ENCODE peak calls at places on chromosomes 1 and 21, in four cellular contexts. U is HFF-Myc, G is mucosa of descending colon, S is AG04450. J is an unnamed sample.

GRCh38 chr1:173420330-173420806 is 56.8 kb upstream of the PRDX6 start:
- DNase-seq in U (peak; percentile 69), G (no peak), S (peak; percentile 60), J (peak; percentile 46)

GRCh38 chr1:174789399-174789798 is 210.3 kb upstream of the CACYBP start:
- DNase-seq in U (peak; percentile 33), G (no peak), S (no peak), J (no peak)

GRCh38 chr1:111944121-111944785 is 45.2 kb downstream of the KCND3 start:
- DNase-seq in U (no peak), G (no peak), S (no peak), J (no peak)

GRCh38 chr21:25360593-25360992 is 246.7 kb downstream of the MRPL39 start:
- DNase-seq in U (no peak), G (no peak), S (no peak), J (no peak)

GRCh38 chr1:48674641-48675040 is 102.0 kb downstream of the BEND5 start:
- DNase-seq in U (peak; percentile 17), G (no peak), S (no peak), J (no peak)

GRCh38 chr1:182635871-182636270 is 31.7 kb upstream of the RGS16 start:
- DNase-seq in U (no peak), G (no peak), S (no peak), J (no peak)

GRCh38 chr1:30684881-30685795 is 38.2 kb downstream of the MATN1 start:
- DNase-seq in U (no peak), G (peak; percentile 85), S (no peak), J (peak; percentile 87)

GRCh38 chr1:61539720-61540462 is 185.1 kb downstream of the TM2D1 start:
- DNase-seq in U (peak; percentile 81), G (no peak), S (no peak), J (no peak)

GRCh38 chr1:25527226-25527846 is 16.1 kb upstream of the LDLRAP1 start:
- DNase-seq in U (no peak), G (no peak), S (no peak), J (no peak)

GRCh38 chr21:41612674-41613250 is 104.8 kb upstream of the TMPRSS2 start:
- DNase-seq in U (peak; percentile 79), G (peak; percentile 77), S (peak; percentile 74), J (peak; percentile 65)

GRCh38 chr1:212158912-212159796 is 123.6 kb downstream of the DTL start:
- DNase-seq in U (no peak), G (no peak), S (no peak), J (peak; percentile 64)

GRCh38 chr1:19412654-19413053 is 72.7 kb downstream of the CAPZB start:
- DNase-seq in U (no peak), G (no peak), S (no peak), J (no peak)

DNA sequence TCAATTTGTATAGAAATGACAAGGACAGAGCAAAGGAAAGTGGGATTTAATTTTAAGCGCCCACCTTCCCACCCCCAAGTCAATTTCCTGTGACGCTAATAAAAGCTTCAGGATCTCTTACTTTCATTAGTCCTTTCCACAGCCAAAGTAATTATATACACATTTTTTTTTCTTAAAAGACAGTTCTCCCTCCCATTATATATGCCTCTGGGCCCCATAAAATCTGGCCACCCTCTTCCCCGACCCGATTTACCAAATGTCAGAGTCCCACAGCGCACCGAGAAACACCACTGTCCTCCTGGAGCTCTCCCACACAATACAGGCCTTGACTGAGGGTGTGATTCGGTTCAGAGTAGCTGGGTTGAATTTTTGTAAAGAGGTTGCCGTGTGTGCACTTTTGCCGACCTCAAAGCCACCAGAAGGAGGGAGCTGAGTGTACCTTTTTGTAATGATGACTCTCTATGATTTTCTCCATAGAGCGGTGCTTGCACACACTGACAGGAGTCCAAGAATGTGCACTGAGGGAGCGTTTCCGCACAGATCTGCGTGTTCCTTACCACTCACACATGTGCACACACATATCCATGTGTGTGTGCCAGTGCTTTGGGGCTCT is 26.2 kb upstream of the IL10 start:
- DNase-seq in U (no peak), G (no peak), S (no peak), J (no peak)
- TF ChIP-seq CTCF in U (no peak), G (no peak), S (no peak), J (no peak)

GRCh38 chr1:220485791-220486190 is 42.1 kb upstream of the MARK1 start:
- DNase-seq in U (no peak), G (no peak), S (no peak), J (no peak)

GRCh38 chr1:220483700-220484099 is 44.2 kb upstream of the MARK1 start:
- DNase-seq in U (peak; percentile 21), G (no peak), S (no peak), J (no peak)

GRCh38 chr1:220487297-220487820 is 40.6 kb upstream of the MARK1 start:
- DNase-seq in U (peak; percentile 52), G (peak; percentile 53), S (no peak), J (no peak)

GRCh38 chr1:220484135-220484534 is 43.8 kb upstream of the MARK1 start:
- DNase-seq in U (no peak), G (no peak), S (no peak), J (no peak)

GRCh38 chr1:220485131-220485530 is 42.8 kb upstream of the MARK1 start:
- DNase-seq in U (no peak), G (no peak), S (no peak), J (no peak)
- TF ChIP-seq CTCF in U (no peak), G (no peak), S (no peak), J (no peak)

DNA sequence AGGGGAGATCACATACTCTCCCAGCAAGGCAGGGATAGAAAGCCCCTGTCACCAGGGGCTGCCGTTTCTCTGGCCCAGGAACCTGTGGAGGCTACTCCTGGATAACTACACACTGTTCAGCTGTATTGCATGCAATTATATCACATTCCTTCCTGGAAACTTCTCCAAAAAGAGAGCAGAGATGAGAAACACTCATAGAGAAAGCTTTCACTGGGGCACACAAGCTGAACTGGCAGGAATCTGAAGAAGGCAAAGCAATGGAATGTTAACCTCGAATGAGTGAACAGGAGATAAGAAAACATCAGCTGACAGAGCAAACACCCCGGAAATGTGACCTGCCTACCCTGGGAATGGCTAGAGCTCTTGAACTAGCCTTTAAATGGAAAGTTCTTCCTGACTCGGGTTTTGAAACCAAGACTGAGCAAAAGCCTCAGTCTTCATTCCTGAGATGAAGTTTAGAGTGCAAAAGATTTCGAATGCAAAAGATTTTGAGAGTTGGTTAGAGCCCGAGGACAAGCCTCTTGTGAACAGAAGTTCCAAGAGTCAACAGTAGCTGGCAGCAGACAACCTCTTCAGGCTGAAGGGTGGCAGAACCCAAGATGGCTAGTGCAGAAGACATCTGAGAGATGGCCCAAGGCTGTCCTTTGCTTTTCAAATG is 32.3 kb downstream of the CCN1 start:
- DNase-seq in U (no peak), G (no peak), S (peak; percentile 85), J (no peak)
- TF ChIP-seq CTCF in U (peak; percentile 73), G (peak; percentile 33), S (peak; percentile 67), J (no peak)

GRCh38 chr1:13469343-13469742 is 44.5 kb downstream of the LRRC38 start:
- DNase-seq in U (no peak), G (no peak), S (no peak), J (no peak)
- TF ChIP-seq CTCF in U (no peak), G (no peak), S (no peak), J (peak; percentile 4)

GRCh38 chr1:2822621-2823145 is 21.2 kb upstream of the TTC34 start:
- DNase-seq in U (no peak), G (peak; percentile 31), S (no peak), J (no peak)

GRCh38 chr1:2823921-2824660 is 22.6 kb upstream of the TTC34 start:
- DNase-seq in U (no peak), G (peak; percentile 12), S (no peak), J (no peak)

GRCh38 chr1:2820731-2821372 is 19.4 kb upstream of the TTC34 start:
- DNase-seq in U (no peak), G (peak; percentile 32), S (no peak), J (no peak)

GRCh38 chr1:2821373-2821955 is 20.0 kb upstream of the TTC34 start:
- DNase-seq in U (no peak), G (peak; percentile 42), S (no peak), J (no peak)

DNA sequence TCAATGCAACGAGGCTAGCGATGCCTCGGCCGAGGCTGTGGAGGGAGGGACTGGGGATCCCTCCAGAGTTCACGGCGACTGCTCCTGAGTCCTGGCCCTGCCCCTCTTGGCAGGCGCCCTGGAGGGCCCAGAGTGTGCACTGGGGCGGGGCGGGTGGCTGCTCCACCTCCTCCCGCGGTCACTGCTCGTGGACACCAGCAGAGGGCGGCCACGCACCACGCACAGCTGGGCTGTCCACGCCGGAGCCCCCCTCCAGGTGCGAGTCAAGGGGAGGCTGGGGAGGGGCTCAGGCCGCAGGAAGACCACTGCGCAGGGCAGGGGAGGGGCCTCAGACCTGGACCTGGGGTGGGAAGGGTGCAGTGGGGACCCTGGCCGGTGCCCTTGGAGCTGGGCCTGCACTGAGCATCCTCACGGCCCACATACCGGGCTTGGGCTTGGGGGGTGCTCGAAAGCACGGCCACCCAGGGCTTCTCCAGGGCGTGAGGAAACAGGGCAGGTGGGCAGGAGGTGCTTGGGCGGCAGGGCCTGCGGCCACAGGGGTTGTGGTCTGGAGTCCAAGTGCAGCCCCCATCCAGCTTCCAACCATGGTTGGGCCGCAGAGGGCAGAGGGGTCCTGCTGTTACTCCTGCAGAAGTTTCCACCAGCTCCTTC is 20.6 kb upstream of the TTC34 start:
- DNase-seq in U (no peak), G (peak; percentile 46), S (no peak), J (peak; percentile 66)
- TF ChIP-seq CTCF in U (no peak), G (peak; percentile 46), S (no peak), J (no peak)

GRCh38 chr1:147504801-147505303 is 36.4 kb upstream of the BCL9 start:
- DNase-seq in U (no peak), G (no peak), S (peak; percentile 4), J (no peak)
- TF ChIP-seq CTCF in U (no peak), G (no peak), S (no peak), J (no peak)

GRCh38 chr1:201229771-201230635 is 39.4 kb downstream of the IGFN1 start:
- DNase-seq in U (peak; percentile 12), G (no peak), S (no peak), J (no peak)
- TF ChIP-seq CTCF in U (peak; percentile 22), G (no peak), S (peak; percentile 16), J (no peak)

GRCh38 chr1:37035828-37036666 is 1.7 kb upstream of the GRIK3 start:
- DNase-seq in U (no peak), G (no peak), S (no peak), J (no peak)

GRCh38 chr1:37036667-37037053 is 2.3 kb upstream of the GRIK3 start:
- DNase-seq in U (no peak), G (no peak), S (no peak), J (no peak)

GRCh38 chr1:37037675-37038074 is 3.4 kb upstream of the GRIK3 start:
- DNase-seq in U (no peak), G (no peak), S (no peak), J (no peak)

GRCh38 chr1:37038703-37039093 is 4.4 kb upstream of the GRIK3 start:
- DNase-seq in U (no peak), G (no peak), S (no peak), J (peak; percentile 33)

GRCh38 chr1:37038079-37038702 is 3.9 kb upstream of the GRIK3 start:
- DNase-seq in U (no peak), G (no peak), S (no peak), J (no peak)
- TF ChIP-seq CTCF in U (peak; percentile 3), G (no peak), S (no peak), J (no peak)

DNA sequence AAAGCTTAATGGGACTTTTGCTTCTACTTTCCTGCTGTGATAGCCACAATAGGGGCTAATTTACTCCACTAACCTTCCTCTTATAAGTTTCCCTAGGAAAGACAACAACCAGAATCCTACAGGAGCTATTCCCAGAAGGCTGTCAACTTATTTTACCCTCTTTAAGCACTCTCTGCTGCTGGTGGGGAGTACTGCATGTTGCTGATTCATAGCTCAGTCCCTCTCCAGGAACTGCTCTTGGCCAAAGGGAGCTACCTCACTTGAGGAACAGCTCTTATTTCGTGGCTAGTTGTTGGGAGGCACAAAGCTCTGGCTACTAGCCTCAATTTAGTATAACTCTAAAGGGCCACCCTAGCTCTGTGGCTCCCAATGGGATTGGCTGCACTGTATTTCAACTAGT is 37.2 kb downstream of the ADSS2 start:
- DNase-seq in U (peak; percentile 25), G (no peak), S (peak; percentile 8), J (no peak)
- TF ChIP-seq CTCF in U (peak; percentile 14), G (no peak), S (peak; percentile 43), J (no peak)